ENCODE peak calls at places on chromosome 1, in five cellular contexts. O is adrenal gland, A is uterus, S is body of pancreas, V is HCT116. B is an unnamed sample.

GRCh38 chr1:29478046-29478791 is 241.9 kb downstream of the PTPRU start:
- DNase-seq in O (no peak), A (no peak), S (no peak), V (no peak), B (no peak)

GRCh38 chr1:25033828-25034451 is 103.9 kb upstream of the RUNX3 start:
- DNase-seq in O (peak; percentile 57), A (no peak), S (peak; percentile 18), V (no peak), B (no peak)

GRCh38 chr1:191904991-191905390 is 253.3 kb upstream of the RGS18 start:
- DNase-seq in O (no peak), A (no peak), S (no peak), V (no peak), B (no peak)

GRCh38 chr1:62209931-62210595 is 15.4 kb downstream of the L1TD1 start:
- DNase-seq in O (no peak), A (no peak), S (no peak), V (no peak), B (no peak)

GRCh38 chr1:62796151-62796680 is 12.3 kb downstream of the ATG4C start:
- DNase-seq in O (no peak), A (no peak), S (no peak), V (no peak), B (no peak)

GRCh38 chr1:31788825-31789256 is 24.7 kb upstream of the ADGRB2 start:
- DNase-seq in O (peak; percentile 45), A (no peak), S (no peak), V (no peak), B (no peak)

GRCh38 chr1:155513300-155513926 is 49.2 kb downstream of the ASH1L start:
- DNase-seq in O (peak; percentile 59), A (no peak), S (no peak), V (no peak), B (no peak)

GRCh38 chr1:21189906-21190500 is 13.3 kb upstream of the EIF4G3 start:
- DNase-seq in O (no peak), A (no peak), S (no peak), V (no peak), B (no peak)

GRCh38 chr1:8396912-8397406 is 79.0 kb downstream of the SLC45A1 start:
- DNase-seq in O (peak; percentile 54), A (no peak), S (no peak), V (no peak), B (peak; percentile 33)

GRCh38 chr1:22529901-22530621 is 33.2 kb upstream of the EPHA8 start:
- DNase-seq in O (no peak), A (peak; percentile 89), S (no peak), V (no peak), B (no peak)

GRCh38 chr1:175512637-175513412 is 230.6 kb downstream of the TNR start:
- DNase-seq in O (no peak), A (no peak), S (no peak), V (no peak), B (no peak)

GRCh38 chr1:186536272-186536905 is 75.5 kb upstream of the PDC start:
- DNase-seq in O (no peak), A (no peak), S (no peak), V (no peak), B (no peak)

GRCh38 chr1:43554444-43554992 is 23.8 kb downstream of the PTPRF start:
- DNase-seq in O (no peak), A (no peak), S (no peak), V (peak; percentile 21), B (no peak)

GRCh38 chr1:31507221-31507620 is 69.1 kb upstream of the TINAGL1 start:
- DNase-seq in O (no peak), A (no peak), S (no peak), V (no peak), B (no peak)

GRCh38 chr1:99397029-99397428 is 132.7 kb downstream of the PLPPR4 start:
- DNase-seq in O (no peak), A (no peak), S (no peak), V (no peak), B (no peak)

GRCh38 chr1:219432191-219432606 is 180.7 kb downstream of the ZC3H11B start:
- DNase-seq in O (no peak), A (no peak), S (peak; percentile 19), V (no peak), B (no peak)

GRCh38 chr1:207925210-207925609 is 14.3 kb upstream of the CD34 start:
- DNase-seq in O (peak; percentile 15), A (no peak), S (peak; percentile 26), V (no peak), B (peak; percentile 78)

GRCh38 chr1:185244015-185244747 is 72.9 kb downstream of the IVNS1ABP start:
- DNase-seq in O (peak; percentile 18), A (no peak), S (no peak), V (no peak), B (no peak)

GRCh38 chr1:210702512-210702911 is 373.8 kb downstream of the HHAT start:
- DNase-seq in O (no peak), A (no peak), S (no peak), V (no peak), B (no peak)

GRCh38 chr1:231896806-231897205 is 270.2 kb downstream of the DISC1 start:
- DNase-seq in O (no peak), A (no peak), S (no peak), V (no peak), B (no peak)

GRCh38 chr1:97920275-97920831 is 481 bp downstream of the DPYD start:
- DNase-seq in O (no peak), A (no peak), S (no peak), V (no peak), B (no peak)

GRCh38 chr1:167132306-167133010 is 38.6 kb downstream of the STYXL2 start:
- DNase-seq in O (no peak), A (no peak), S (no peak), V (no peak), B (no peak)

GRCh38 chr1:109985251-109986053 is 887 bp downstream of the AHCYL1 start:
- DNase-seq in O (no peak), A (no peak), S (no peak), V (no peak), B (no peak)

GRCh38 chr1:94101613-94101940 is 19.4 kb downstream of the ABCA4 start:
- DNase-seq in O (no peak), A (peak; percentile 63), S (no peak), V (no peak), B (peak; percentile 79)

GRCh38 chr1:174969977-174970376 is 29.8 kb upstream of the CACYBP start:
- DNase-seq in O (no peak), A (no peak), S (no peak), V (no peak), B (no peak)

GRCh38 chr1:187313115-187313514 is 484.4 kb downstream of the PLA2G4A start:
- DNase-seq in O (no peak), A (no peak), S (no peak), V (no peak), B (no peak)

GRCh38 chr1:94705755-94706154 is 114.4 kb upstream of the SLC44A3 start:
- DNase-seq in O (no peak), A (no peak), S (no peak), V (no peak), B (peak; percentile 45)

GRCh38 chr1:244992833-244993232 is 128.5 kb upstream of the HNRNPU start:
- DNase-seq in O (no peak), A (no peak), S (no peak), V (no peak), B (no peak)

DNA sequence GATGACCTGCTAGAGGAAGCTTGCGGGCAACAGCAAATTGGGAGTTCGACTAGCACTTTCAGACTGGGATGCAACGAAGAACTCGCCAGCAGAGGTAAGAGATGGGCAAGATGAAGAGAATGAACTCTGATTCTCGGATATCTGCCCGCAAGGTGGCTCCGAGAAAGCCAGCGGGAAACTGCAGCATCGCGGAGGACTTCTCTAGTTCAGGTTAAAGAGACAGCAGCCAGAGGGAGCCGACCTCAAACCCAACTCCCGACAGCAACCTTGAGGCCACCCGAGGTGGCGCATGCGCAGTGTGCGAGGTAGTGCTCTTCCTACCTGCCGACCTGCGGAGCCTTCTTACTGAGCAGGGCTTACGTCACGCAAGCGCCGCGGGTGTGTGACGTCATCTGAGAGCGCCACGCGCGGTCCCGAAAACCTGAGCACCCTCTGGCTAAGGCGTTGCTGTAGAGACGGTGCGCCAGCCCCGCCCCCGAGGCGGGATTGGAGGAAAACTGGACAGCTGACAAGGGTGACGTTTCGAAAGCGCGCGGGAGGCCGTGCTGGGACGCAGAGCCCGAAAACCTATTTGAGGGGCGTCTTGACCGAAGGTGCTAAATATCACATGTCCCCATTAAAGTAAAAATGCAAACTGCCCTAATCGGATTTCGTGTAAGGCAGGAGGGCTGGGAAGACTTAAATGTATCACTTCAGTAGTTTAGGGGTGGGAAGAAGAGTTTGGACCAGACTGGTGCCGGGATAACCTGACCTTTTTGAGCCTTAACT is 110.5 kb upstream of the SLC25A33 start:
- DNase-seq in O (peak; percentile 98), A (peak; percentile 100), S (peak; percentile 100), V (peak; percentile 99), B (peak; percentile 99)
- TF ChIP-seq CTCF in O (peak; percentile 24), A (peak; percentile 44), S (no peak), V (no peak), B (no peak)

DNA sequence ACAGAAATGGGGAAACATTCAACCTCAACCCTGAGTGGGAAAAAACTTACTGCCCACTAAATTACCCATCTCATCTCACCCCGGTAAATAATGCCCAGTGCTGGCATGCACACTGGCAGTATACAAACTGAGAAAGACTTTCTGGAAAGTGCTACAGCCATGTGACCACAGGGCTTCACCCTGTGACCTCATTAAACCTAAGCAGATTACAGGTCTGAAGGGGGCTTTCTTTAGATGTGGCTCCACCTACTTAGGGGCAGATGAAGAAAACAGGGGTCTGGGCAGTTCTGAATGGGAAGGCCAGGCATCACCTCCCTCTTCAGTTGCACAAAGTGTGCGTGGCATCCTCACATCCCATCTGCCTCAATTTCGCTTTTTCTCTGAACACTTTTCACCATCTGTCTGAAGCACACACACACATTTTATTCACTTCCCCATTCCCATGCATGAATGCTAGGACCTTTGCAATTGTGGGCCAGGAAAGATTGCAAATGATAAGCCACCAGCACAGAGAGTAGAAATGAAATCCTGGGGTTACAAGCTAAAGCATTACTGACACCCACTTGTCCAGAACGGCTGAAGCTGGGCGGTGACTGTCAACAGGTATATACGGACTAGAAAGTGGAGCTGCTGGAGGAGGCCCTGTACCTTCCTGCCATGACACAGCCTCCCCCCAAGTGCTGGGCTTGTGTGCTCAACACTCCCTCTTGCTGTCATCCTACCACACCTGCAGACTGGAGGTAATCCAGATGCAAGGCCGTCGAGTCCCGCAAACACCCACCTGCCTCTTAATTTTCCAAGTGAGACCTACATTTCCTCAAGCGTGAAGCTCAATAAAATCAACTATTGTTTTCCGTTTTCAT is 2.7 kb downstream of the NADK start:
- DNase-seq in O (no peak), A (no peak), S (no peak), V (no peak), B (peak; percentile 51)
- H3K36me3 ChIP-seq in O (no peaks in the 10 kb centered on the region), A (no peaks in the 10 kb centered on the region), S (no peaks in the 10 kb centered on the region), V (peaks cover 2% of the 10 kb centered on the region), B (peaks cover 8% of the 10 kb centered on the region)

GRCh38 chr1:115337633-115338456 is at the start of gene NGF:
- DNase-seq in O (no peak), A (peak; percentile 80), S (peak; percentile 31), V (no peak), B (peak; percentile 31)
- TF ChIP-seq POLR2A in O (no peak), A (peak; percentile 22), S (no peak), V (no peak), B (no peak)

GRCh38 chr1:205582471-205583291 is 49.1 kb downstream of the ELK4 start:
- DNase-seq in O (no peak), A (no peak), S (no peak), V (no peak), B (peak; percentile 25)
- TF ChIP-seq CTCF in O (no peak), A (no peak), S (no peak), V (no peak), B (no peak)

DNA sequence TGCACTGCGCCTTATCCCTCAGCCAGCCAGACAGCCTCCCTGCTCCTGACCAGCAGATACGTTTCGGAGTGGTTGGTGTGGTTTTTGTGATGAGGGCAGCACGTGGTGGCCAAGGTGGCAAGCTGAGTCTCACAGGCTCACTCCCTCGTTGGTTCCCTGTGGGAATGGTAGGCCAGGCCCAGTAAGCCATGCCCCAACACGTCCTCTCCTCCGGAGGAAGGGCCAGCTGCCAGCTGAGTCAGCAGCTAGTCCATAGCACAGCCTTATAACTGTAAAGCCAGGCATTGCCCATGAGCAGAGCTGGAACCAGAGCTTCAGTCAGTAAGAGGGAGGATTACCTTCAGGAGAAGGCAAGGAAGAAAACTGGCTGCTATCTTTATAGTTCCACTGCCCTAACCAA is 29.5 kb downstream of the SZRD1 start:
- DNase-seq in O (peak; percentile 84), A (peak; percentile 34), S (no peak), V (no peak), B (no peak)
- H3K36me3 ChIP-seq in O (no peaks in the 10 kb centered on the region), A (no peaks in the 10 kb centered on the region), S (peaks cover 5% of the 10 kb centered on the region), V (peaks cover 17% of the 10 kb centered on the region), B (peaks cover 29% of the 10 kb centered on the region)